ENCODE peak calls at places on chromosomes 6 and 20, in eight cellular contexts. A is activated naive CD4-positive, alpha-beta T cell treated with anti-CD3 and anti-CD28 coated beads, Interleukin-2, amount 50 U/mL, for 16 hours; K is activated CD4-positive, alpha-beta T cell treated with anti-CD3 and anti-CD28 coated beads, Interleukin-2, amount 10 ng/mL, durations not matched to agents 7 days and 5 days; X is BJ; I is neuronal stem cell; J is stomach; U is stimulated activated CD4-positive, alpha-beta T cell treated with anti-CD3 and anti-CD28 coated beads, Interleukin-2, amount 100 ng/mL, for 48 hours; F is lower leg skin. Z is an unnamed sample.

GRCh38 chr20:17967595-17968365 is 814 bp downstream of the SNX5 start:
- DNase-seq in F (peak; percentile 91), I (no peak), J (peak; percentile 30), A (no peak), U (no peak), K (no peak), X (no peak), Z (no peak)

GRCh38 chr6:45076217-45076616 is 251.9 kb upstream of the RUNX2 start:
- DNase-seq in U (no peak), K (no peak), I (no peak), F (no peak), A (no peak), X (peak; percentile 5), J (no peak), Z (no peak)

GRCh38 chr20:19934792-19935491 is 82.2 kb upstream of the NAA20 start:
- DNase-seq in A (no peak), K (no peak), F (peak; percentile 92), X (no peak), I (no peak), U (no peak), J (peak; percentile 42), Z (no peak)

GRCh38 chr20:611047-611842 is 1.1 kb upstream of the TCF15 start:
- DNase-seq in U (no peak), F (no peak), J (no peak), I (no peak), A (no peak), X (no peak), K (no peak), Z (no peak)

GRCh38 chr20:20457392-20458126 is 89.7 kb downstream of the INSM1 start:
- DNase-seq in A (no peak), I (no peak), F (no peak), J (no peak), U (no peak), X (no peak), K (no peak), Z (no peak)

GRCh38 chr6:127069659-127070279 is 48.7 kb upstream of the RSPO3 start:
- DNase-seq in U (no peak), X (no peak), K (no peak), A (no peak), F (no peak), J (no peak), I (peak; percentile 15), Z (no peak)

GRCh38 chr6:101689156-101689555 is 295.6 kb downstream of the GRIK2 start:
- DNase-seq in J (no peak), K (no peak), X (no peak), F (no peak), I (no peak), U (no peak), A (no peak), Z (no peak)

GRCh38 chr6:53220605-53221004 is 72.0 kb upstream of the GCM1 start:
- DNase-seq in U (no peak), X (no peak), I (no peak), K (no peak), J (no peak), A (no peak), F (no peak), Z (no peak)

GRCh38 chr20:23161968-23162696 is 76.0 kb upstream of the CD93 start:
- DNase-seq in F (peak; percentile 96), U (no peak), I (no peak), K (no peak), A (no peak), X (no peak), J (peak; percentile 94), Z (no peak)

GRCh38 chr6:12535915-12536314 is 180.7 kb upstream of the PHACTR1 start:
- DNase-seq in A (no peak), F (no peak), K (no peak), U (no peak), J (no peak), X (no peak), I (no peak), Z (no peak)

GRCh38 chr6:144315226-144315980 is 30.3 kb downstream of the UTRN start:
- DNase-seq in U (no peak), F (no peak), I (no peak), A (no peak), J (peak; percentile 49), X (no peak), K (no peak), Z (no peak)

GRCh38 chr6:44650495-44650894 is 263.0 kb downstream of the CDC5L start:
- DNase-seq in X (no peak), J (no peak), K (no peak), I (no peak), F (no peak), A (no peak), U (no peak), Z (no peak)

GRCh38 chr6:139748353-139749146 is 374.1 kb upstream of the CITED2 start:
- DNase-seq in A (no peak), I (no peak), X (no peak), U (no peak), F (no peak), K (no peak), J (no peak), Z (no peak)

GRCh38 chr6:30007132-30007764 is 53.8 kb upstream of the POLR1H start:
- DNase-seq in I (no peak), U (no peak), A (peak; percentile 18), K (no peak), F (peak; percentile 86), J (peak; percentile 47), X (no peak), Z (peak; percentile 73)

Z was measured in activated effector memory CD4-positive, alpha-beta T cell treated with anti-CD3 and anti-CD28 coated beads, Interleukin-2, amount 50 U/mL, for 16 hours.